ENCODE peak calls at places on chromosomes 12 and 14, in nine cellular contexts. O, U, D, I, Z, J, Q, V and T are unnamed samples.

GRCh38 chr14:55537782-55538181 is 42.2 kb upstream of the KTN1 start:
- DNase-seq in Z (no peak), Q (no peak), D (no peak), I (no peak), O (no peak), U (no peak), V (no peak), J (no peak), T (no peak)

GRCh38 chr12:89040146-89040964 is 311.9 kb downstream of the DUSP6 start:
- DNase-seq in U (peak), D (peak), Z (peak), I (no peak), J (no peak), O (no peak), Q (peak), V (peak), T (no peak)

GRCh38 chr14:103057028-103057371 is 349 bp downstream of the CDC42BPB start:
- DNase-seq in J (no peak), Q (peak), D (no peak), V (no peak), U (peak), Z (no peak), I (no peak), O (no peak), T (peak)

GRCh38 chr12:11729008-11729407 is 79.5 kb downstream of the ETV6 start:
- DNase-seq in O (no peak), J (peak), D (no peak), V (no peak), I (no peak), U (no peak), Z (no peak), Q (no peak), T (no peak)

GRCh38 chr14:59228416-59228815 is 39.9 kb downstream of the DAAM1 start:
- DNase-seq in J (no peak), O (no peak), Z (no peak), V (no peak), I (no peak), U (peak), Q (peak), D (no peak), T (no peak)

GRCh38 chr14:68670344-68670725 is 122.5 kb downstream of the ZFP36L1 start:
- DNase-seq in V (no peak), I (no peak), Q (no peak), U (no peak), O (no peak), J (no peak), D (no peak), Z (no peak), T (no peak)

GRCh38 chr14:66315098-66315497 is 171.1 kb upstream of the CCDC196 start:
- DNase-seq in U (no peak), O (no peak), V (no peak), Q (no peak), D (no peak), Z (no peak), J (no peak), I (no peak), T (no peak)

GRCh38 chr14:75279153-75279738 is 618 bp downstream of the FOS start:
- DNase-seq in Q (peak), V (no peak), U (peak), J (peak), D (no peak), I (peak), O (no peak), Z (no peak), T (peak)

GRCh38 chr14:56324831-56325230 is 206.6 kb downstream of the PELI2 start:
- DNase-seq in Q (no peak), I (no peak), J (no peak), V (no peak), Z (no peak), O (no peak), D (no peak), U (no peak), T (no peak)

GRCh38 chr14:95901014-95901413 is 24.4 kb downstream of the TUNAR start:
- DNase-seq in U (no peak), J (no peak), I (no peak), Z (no peak), Q (no peak), V (no peak), O (no peak), D (no peak), T (no peak)

GRCh38 chr12:114625294-114625851 is 58.6 kb downstream of the TBX3 start:
- DNase-seq in O (peak), Q (peak), J (no peak), U (peak), V (peak), D (no peak), I (peak), Z (no peak), T (peak)

GRCh38 chr12:124764870-124765570 is 98.6 kb downstream of the SCARB1 start:
- DNase-seq in U (peak), Q (peak), O (no peak), I (no peak), J (peak), D (no peak), Z (no peak), V (peak), T (no peak)

GRCh38 chr12:132222096-132222807 is 78.0 kb downstream of the NOC4L start:
- DNase-seq in U (peak), O (peak), J (no peak), I (peak), D (no peak), Q (peak), Z (no peak), V (no peak), T (peak)

GRCh38 chr12:131882804-131883520 is 11.5 kb upstream of the ULK1 start:
- DNase-seq in V (no peak), I (no peak), U (no peak), O (no peak), D (no peak), J (no peak), Z (no peak), Q (no peak), T (peak)

GRCh38 chr12:31868980-31869379 is 90.2 kb upstream of the RESF1 start:
- DNase-seq in U (peak), Q (peak), Z (no peak), V (no peak), J (peak), I (peak), D (no peak), O (no peak), T (no peak)

GRCh38 chr12:116466536-116466935 is 92.6 kb upstream of the MAP1LC3B2 start:
- DNase-seq in Z (no peak), V (no peak), D (no peak), O (no peak), I (no peak), Q (peak), U (peak), J (no peak), T (no peak)

GRCh38 chr12:84604541-84604940 is 308.1 kb downstream of the SLC6A15 start:
- DNase-seq in O (no peak), J (no peak), V (no peak), I (no peak), U (no peak), Z (no peak), Q (no peak), D (no peak), T (no peak)

GRCh38 chr12:69988601-69989194 is 163.7 kb downstream of the MYRFL start:
- DNase-seq in D (no peak), I (no peak), U (peak), J (no peak), O (no peak), Q (peak), V (no peak), Z (no peak), T (no peak)

GRCh38 chr14:58072288-58073071 is 79.5 kb downstream of the ARMH4 start:
- DNase-seq in O (peak), Q (peak), I (peak), D (peak), Z (peak), U (peak), J (peak), V (no peak), T (peak)

GRCh38 chr12:76490763-76491162 is 68.8 kb downstream of the OSBPL8 start:
- DNase-seq in D (no peak), V (no peak), I (no peak), O (no peak), Q (no peak), U (no peak), Z (no peak), J (no peak), T (no peak)

GRCh38 chr12:69610126-69610525 is 581 bp downstream of the LRRC10 start:
- DNase-seq in J (no peak), Z (no peak), Q (no peak), I (no peak), V (no peak), D (no peak), U (no peak), O (no peak), T (no peak)

GRCh38 chr14:106802413-106803364 is 1276.3 kb downstream of the TMEM121 start:
- DNase-seq in V (no peak), Z (no peak), I (no peak), D (no peak), J (no peak), U (no peak), Q (no peak), O (peak), T (no peak)

GRCh38 chr12:46702581-46703344 is 123.0 kb downstream of the SLC38A4 start:
- DNase-seq in U (peak), O (no peak), Q (peak), Z (no peak), V (peak), J (no peak), D (no peak), I (peak), T (no peak)

GRCh38 chr12:124730455-124730932 is 133.2 kb downstream of the SCARB1 start:
- DNase-seq in O (no peak), J (peak), Z (no peak), D (no peak), I (no peak), V (no peak), Q (peak), U (peak), T (no peak)

GRCh38 chr12:117069926-117070900 is 29.0 kb downstream of the TESC start:
- DNase-seq in O (no peak), Q (no peak), J (no peak), D (no peak), U (no peak), Z (no peak), V (no peak), I (no peak), T (peak)

GRCh38 chr12:120394483-120395367 is 25.8 kb upstream of the MSI1 start:
- DNase-seq in V (no peak), O (peak), J (peak), I (peak), D (peak), Z (no peak), U (no peak), Q (no peak), T (peak)

GRCh38 chr14:77268989-77269595 is 1.9 kb downstream of the NGB start:
- DNase-seq in U (no peak), Z (no peak), O (peak), Q (no peak), I (peak), J (no peak), V (no peak), D (no peak), T (no peak)

GRCh38 chr14:73233564-73233963 is 3.7 kb upstream of the PAPLN start:
- DNase-seq in I (no peak), U (no peak), J (no peak), Z (no peak), D (no peak), V (no peak), O (no peak), Q (no peak), T (no peak)

GRCh38 chr14:106174206-106174605 is 647.8 kb downstream of the TMEM121 start:
- DNase-seq in J (no peak), Z (no peak), Q (no peak), I (no peak), D (no peak), V (no peak), U (no peak), O (no peak), T (no peak)

GRCh38 chr12:123094349-123095073 is 56.4 kb downstream of the PITPNM2 start:
- DNase-seq in U (peak), J (peak), Z (no peak), Q (peak), D (no peak), V (peak), I (peak), O (peak), T (no peak)

GRCh38 chr12:75909714-75910451 is 121.7 kb downstream of the PHLDA1 start:
- DNase-seq in D (no peak), I (no peak), Q (peak), J (no peak), U (peak), V (no peak), O (no peak), Z (no peak), T (no peak)

GRCh38 chr12:80777587-80777986 is 60.9 kb downstream of the MYF5 start:
- DNase-seq in D (no peak), V (no peak), U (peak), I (no peak), O (no peak), J (no peak), Z (no peak), Q (peak), T (no peak)

GRCh38 chr12:18998343-18999270 is 130.9 kb upstream of the PLEKHA5 start:
- DNase-seq in U (peak), Q (peak), D (no peak), V (peak), O (peak), I (peak), Z (no peak), J (peak), T (no peak)

GRCh38 chr14:47917344-47917954 is 242.0 kb upstream of the MDGA2 start:
- DNase-seq in O (no peak), Z (no peak), Q (peak), I (peak), V (no peak), J (no peak), U (peak), D (no peak), T (peak)